ENCODE peak calls at places on chromosomes 3 and 15, in seven cellular contexts. L is stimulated activated CD8-positive, alpha-beta memory T cell treated with anti-CD3 and anti-CD28 coated beads, Interleukin-4, amount 100 ng/mL, for 24 hours; Z is neural crest cell; Y is HTR-8/SVneo; X is H54; A is Right ventricle myocardium superior; H is cardiac muscle cell. R is an unnamed sample.

GRCh38 chr15:55710286-55710685 is 32.7 kb downstream of the PRTG start:
- DNase-seq in L (no peak), Z (no peak), Y (no peak), X (no peak), A (no peak), H (no peak), R (no peak)

GRCh38 chr3:45605569-45605968 is 11.0 kb downstream of the LIMD1 start:
- DNase-seq in L (no peak), Z (no peak), Y (no peak), X (no peak), A (no peak), H (no peak), R (no peak)

GRCh38 chr3:194250104-194251002 is 100.8 kb downstream of the CPN2 start:
- DNase-seq in L (no peak), Z (no peak), Y (no peak), X (no peak), A (peak), H (peak), R (no peak)

GRCh38 chr15:75640483-75641175 is 605 bp upstream of the IMP3 start:
- DNase-seq in L (peak), Z (no peak), Y (no peak), X (no peak), A (peak), H (peak), R (peak)

GRCh38 chr15:40332138-40332781 is 8.5 kb downstream of the CCDC9B start:
- DNase-seq in L (no peak), Z (no peak), Y (no peak), X (no peak), A (no peak), H (no peak), R (no peak)

GRCh38 chr15:66995257-66995656 is 70.1 kb upstream of the SMAD3 start:
- DNase-seq in L (no peak), Z (no peak), Y (peak), X (no peak), A (no peak), H (no peak), R (peak)

GRCh38 chr3:54067060-54067459 is 55.3 kb upstream of the CACNA2D3 start:
- DNase-seq in L (no peak), Z (no peak), Y (no peak), X (no peak), A (no peak), H (no peak), R (peak)

GRCh38 chr3:35137612-35138011 is 501.7 kb upstream of the ARPP21 start:
- DNase-seq in L (no peak), Z (no peak), Y (no peak), X (no peak), A (no peak), H (no peak), R (no peak)

GRCh38 chr3:16846373-16847078 is 38.2 kb upstream of the PLCL2 start:
- DNase-seq in L (no peak), Z (no peak), Y (no peak), X (no peak), A (no peak), H (no peak), R (no peak)

GRCh38 chr3:110814170-110815007 is 257.2 kb upstream of the NECTIN3 start:
- DNase-seq in L (peak), Z (peak), Y (peak), X (peak), A (no peak), H (peak), R (no peak)

GRCh38 chr3:129358177-129359101 is 70.0 kb downstream of the EFCAB12 start:
- DNase-seq in L (no peak), Z (no peak), Y (no peak), X (no peak), A (no peak), H (no peak), R (no peak)

GRCh38 chr3:168419091-168419490 is 323.4 kb upstream of the GOLIM4 start:
- DNase-seq in L (no peak), Z (no peak), Y (no peak), X (no peak), A (no peak), H (no peak), R (peak)

GRCh38 chr3:99817047-99817436 is 620 bp upstream of the CMSS1 start:
- DNase-seq in L (no peak), Z (peak), Y (peak), X (peak), A (no peak), H (no peak), R (peak)

GRCh38 chr15:44137750-44138149 is 57.3 kb downstream of the FRMD5 start:
- DNase-seq in L (no peak), Z (no peak), Y (peak), X (no peak), A (no peak), H (peak), R (no peak)

GRCh38 chr15:31458591-31458990 is 132.0 kb downstream of the KLF13 start:
- DNase-seq in L (no peak), Z (no peak), Y (no peak), X (no peak), A (no peak), H (no peak), R (no peak)

GRCh38 chr3:55329849-55330248 is 157.3 kb downstream of the WNT5A start:
- DNase-seq in L (no peak), Z (no peak), Y (peak), X (peak), A (no peak), H (peak), R (peak)

GRCh38 chr15:73114064-73114463 is 61.8 kb downstream of the NEO1 start:
- DNase-seq in L (no peak), Z (no peak), Y (no peak), X (no peak), A (no peak), H (no peak), R (no peak)

GRCh38 chr3:143644370-143645089 is 203.7 kb downstream of the SLC9A9 start:
- DNase-seq in L (no peak), Z (peak), Y (peak), X (peak), A (no peak), H (peak), R (peak)

GRCh38 chr15:39312984-39313383 is 267.9 kb upstream of the THBS1 start:
- DNase-seq in L (no peak), Z (no peak), Y (peak), X (no peak), A (no peak), H (peak), R (no peak)

GRCh38 chr3:119779731-119780383 is 2.0 kb upstream of the NR1I2 start:
- DNase-seq in L (no peak), Z (no peak), Y (no peak), X (no peak), A (no peak), H (no peak), R (no peak)

GRCh38 chr15:29034593-29035364 is 149.0 kb downstream of the APBA2 start:
- DNase-seq in L (no peak), Z (no peak), Y (no peak), X (no peak), A (no peak), H (no peak), R (no peak)

GRCh38 chr15:76267077-76267476 is 44.2 kb downstream of the ETFA start:
- DNase-seq in L (no peak), Z (no peak), Y (no peak), X (no peak), A (no peak), H (no peak), R (peak)

GRCh38 chr3:140250010-140250825 is 315.2 kb downstream of the CLSTN2 start:
- DNase-seq in L (no peak), Z (no peak), Y (no peak), X (no peak), A (peak), H (no peak), R (no peak)

GRCh38 chr3:48528754-48529153 is 24.8 kb upstream of the SHISA5 start:
- DNase-seq in L (no peak), Z (no peak), Y (no peak), X (no peak), A (no peak), H (peak), R (no peak)

GRCh38 chr3:57910988-57911387 is 97.2 kb upstream of the FLNB start:
- DNase-seq in L (no peak), Z (no peak), Y (peak), X (no peak), A (no peak), H (peak), R (no peak)

GRCh38 chr3:66822059-66823009 is 175.8 kb upstream of the KBTBD8 start:
- DNase-seq in L (peak), Z (peak), Y (peak), X (peak), A (no peak), H (peak), R (peak)